ENCODE peak calls at places on chromosomes 5 and 9, in eight cellular contexts. One of them, this sample, is unnamed.

GRCh38 chr9:111974092-111974681 is 77.6 kb downstream of the UGCG start:
- DNase-seq in bronchial epithelial cell: peak
- DNase-seq in omental fat pad: no peak
- DNase-seq in body of pancreas: peak
- DNase-seq in choroid plexus epithelial cell: peak
- DNase-seq in ovary: no peak
- DNase-seq in GM23338: no peak
- DNase-seq in right lobe of liver: peak
- DNase-seq in this sample: no peak

GRCh38 chr5:115946655-115947054 is 15.6 kb upstream of the LVRN start:
- DNase-seq in GM23338: no peak
- DNase-seq in right lobe of liver: no peak
- DNase-seq in omental fat pad: no peak
- DNase-seq in choroid plexus epithelial cell: peak
- DNase-seq in body of pancreas: no peak
- DNase-seq in bronchial epithelial cell: peak
- DNase-seq in ovary: no peak
- DNase-seq in this sample: no peak

GRCh38 chr9:89874351-89875321 is 269.8 kb downstream of the GADD45G start:
- DNase-seq in bronchial epithelial cell: peak
- DNase-seq in body of pancreas: peak
- DNase-seq in ovary: no peak
- DNase-seq in GM23338: no peak
- DNase-seq in omental fat pad: peak
- DNase-seq in right lobe of liver: peak
- DNase-seq in choroid plexus epithelial cell: no peak
- DNase-seq in this sample: no peak

GRCh38 chr5:78482948-78483347 is 122.5 kb downstream of the SCAMP1 start:
- DNase-seq in right lobe of liver: no peak
- DNase-seq in GM23338: no peak
- DNase-seq in body of pancreas: peak
- DNase-seq in ovary: no peak
- DNase-seq in omental fat pad: no peak
- DNase-seq in bronchial epithelial cell: no peak
- DNase-seq in choroid plexus epithelial cell: no peak
- DNase-seq in this sample: no peak

GRCh38 chr9:82490019-82490499 is 501.5 kb downstream of the SPATA31D1 start:
- DNase-seq in right lobe of liver: no peak
- DNase-seq in GM23338: no peak
- DNase-seq in omental fat pad: no peak
- DNase-seq in body of pancreas: no peak
- DNase-seq in ovary: no peak
- DNase-seq in bronchial epithelial cell: peak
- DNase-seq in choroid plexus epithelial cell: peak
- DNase-seq in this sample: no peak

GRCh38 chr5:112762113-112762810 is 24.6 kb downstream of the APC start:
- DNase-seq in body of pancreas: no peak
- DNase-seq in bronchial epithelial cell: peak
- DNase-seq in right lobe of liver: no peak
- DNase-seq in ovary: no peak
- DNase-seq in choroid plexus epithelial cell: peak
- DNase-seq in omental fat pad: no peak
- DNase-seq in GM23338: no peak
- DNase-seq in this sample: no peak

GRCh38 chr5:10520716-10521115 is 43.2 kb upstream of the ANKRD33B start:
- DNase-seq in right lobe of liver: no peak
- DNase-seq in choroid plexus epithelial cell: peak
- DNase-seq in bronchial epithelial cell: no peak
- DNase-seq in ovary: no peak
- DNase-seq in body of pancreas: no peak
- DNase-seq in omental fat pad: no peak
- DNase-seq in GM23338: no peak
- DNase-seq in this sample: no peak

GRCh38 chr9:12461759-12462158 is 231.4 kb upstream of the TYRP1 start:
- DNase-seq in omental fat pad: no peak
- DNase-seq in right lobe of liver: no peak
- DNase-seq in choroid plexus epithelial cell: no peak
- DNase-seq in GM23338: peak
- DNase-seq in ovary: no peak
- DNase-seq in bronchial epithelial cell: no peak
- DNase-seq in body of pancreas: no peak
- DNase-seq in this sample: no peak

GRCh38 chr9:90853945-90854344 is 52.3 kb downstream of the SYK start:
- DNase-seq in omental fat pad: no peak
- DNase-seq in body of pancreas: no peak
- DNase-seq in choroid plexus epithelial cell: no peak
- DNase-seq in right lobe of liver: no peak
- DNase-seq in ovary: no peak
- DNase-seq in GM23338: no peak
- DNase-seq in bronchial epithelial cell: no peak
- DNase-seq in this sample: no peak

GRCh38 chr5:142292808-142293207 is 32.0 kb downstream of the SPRY4 start:
- DNase-seq in omental fat pad: no peak
- DNase-seq in ovary: no peak
- DNase-seq in bronchial epithelial cell: no peak
- DNase-seq in right lobe of liver: no peak
- DNase-seq in GM23338: no peak
- DNase-seq in body of pancreas: no peak
- DNase-seq in choroid plexus epithelial cell: no peak
- DNase-seq in this sample: no peak

GRCh38 chr5:102511666-102512065 is 12.9 kb upstream of the SLCO6A1 start:
- DNase-seq in omental fat pad: no peak
- DNase-seq in bronchial epithelial cell: no peak
- DNase-seq in right lobe of liver: no peak
- DNase-seq in choroid plexus epithelial cell: peak
- DNase-seq in GM23338: no peak
- DNase-seq in ovary: no peak
- DNase-seq in body of pancreas: peak
- DNase-seq in this sample: no peak

GRCh38 chr5:98416541-98416940 is 356.9 kb upstream of the RGMB start:
- DNase-seq in omental fat pad: no peak
- DNase-seq in right lobe of liver: no peak
- DNase-seq in ovary: no peak
- DNase-seq in bronchial epithelial cell: peak
- DNase-seq in GM23338: no peak
- DNase-seq in body of pancreas: no peak
- DNase-seq in choroid plexus epithelial cell: peak
- DNase-seq in this sample: no peak

GRCh38 chr5:52657231-52657645 is 130.5 kb upstream of the ITGA1 start:
- DNase-seq in ovary: no peak
- DNase-seq in body of pancreas: no peak
- DNase-seq in GM23338: peak
- DNase-seq in right lobe of liver: no peak
- DNase-seq in omental fat pad: no peak
- DNase-seq in choroid plexus epithelial cell: peak
- DNase-seq in bronchial epithelial cell: peak
- DNase-seq in this sample: no peak

GRCh38 chr9:90517103-90517502 is 125.5 kb downstream of the DIRAS2 start:
- DNase-seq in right lobe of liver: no peak
- DNase-seq in omental fat pad: no peak
- DNase-seq in ovary: no peak
- DNase-seq in body of pancreas: no peak
- DNase-seq in choroid plexus epithelial cell: no peak
- DNase-seq in bronchial epithelial cell: peak
- DNase-seq in GM23338: peak
- DNase-seq in this sample: no peak

GRCh38 chr5:151459680-151460079 is 12.3 kb downstream of the SLC36A1 start:
- DNase-seq in GM23338: peak
- DNase-seq in omental fat pad: no peak
- DNase-seq in ovary: no peak
- DNase-seq in bronchial epithelial cell: no peak
- DNase-seq in right lobe of liver: no peak
- DNase-seq in body of pancreas: no peak
- DNase-seq in choroid plexus epithelial cell: peak
- DNase-seq in this sample: no peak

GRCh38 chr5:122846051-122846567 is 696 bp downstream of the SNX24 start:
- DNase-seq in omental fat pad: no peak
- DNase-seq in right lobe of liver: no peak
- DNase-seq in GM23338: peak
- DNase-seq in choroid plexus epithelial cell: peak
- DNase-seq in body of pancreas: no peak
- DNase-seq in bronchial epithelial cell: peak
- DNase-seq in ovary: no peak
- DNase-seq in this sample: no peak

GRCh38 chr9:94937214-94937903 is 210.9 kb downstream of the AOPEP start:
- DNase-seq in omental fat pad: no peak
- DNase-seq in choroid plexus epithelial cell: peak
- DNase-seq in ovary: no peak
- DNase-seq in GM23338: no peak
- DNase-seq in body of pancreas: no peak
- DNase-seq in bronchial epithelial cell: peak
- DNase-seq in right lobe of liver: no peak
- DNase-seq in this sample: no peak

GRCh38 chr9:122821278-122821952 is 7.0 kb downstream of the PDCL start:
- DNase-seq in GM23338: no peak
- DNase-seq in bronchial epithelial cell: no peak
- DNase-seq in body of pancreas: no peak
- DNase-seq in ovary: no peak
- DNase-seq in omental fat pad: no peak
- DNase-seq in choroid plexus epithelial cell: peak
- DNase-seq in right lobe of liver: no peak
- DNase-seq in this sample: no peak

GRCh38 chr5:116135344-116135743 is 50.5 kb downstream of the COMMD10 start:
- DNase-seq in omental fat pad: no peak
- DNase-seq in bronchial epithelial cell: no peak
- DNase-seq in GM23338: no peak
- DNase-seq in ovary: no peak
- DNase-seq in body of pancreas: no peak
- DNase-seq in choroid plexus epithelial cell: no peak
- DNase-seq in right lobe of liver: no peak
- DNase-seq in this sample: no peak

GRCh38 chr5:127041571-127041970 is 11.2 kb upstream of the MARCHF3 start:
- DNase-seq in choroid plexus epithelial cell: peak
- DNase-seq in bronchial epithelial cell: peak
- DNase-seq in body of pancreas: no peak
- DNase-seq in ovary: no peak
- DNase-seq in right lobe of liver: no peak
- DNase-seq in GM23338: no peak
- DNase-seq in omental fat pad: no peak
- DNase-seq in this sample: no peak

GRCh38 chr9:3981897-3982296 is 318.0 kb downstream of the GLIS3 start:
- DNase-seq in ovary: no peak
- DNase-seq in body of pancreas: no peak
- DNase-seq in right lobe of liver: no peak
- DNase-seq in omental fat pad: no peak
- DNase-seq in choroid plexus epithelial cell: no peak
- DNase-seq in GM23338: no peak
- DNase-seq in bronchial epithelial cell: no peak
- DNase-seq in this sample: no peak

GRCh38 chr9:71663931-71664459 is 104.3 kb downstream of the CEMIP2 start:
- DNase-seq in GM23338: peak
- DNase-seq in right lobe of liver: no peak
- DNase-seq in choroid plexus epithelial cell: peak
- DNase-seq in omental fat pad: no peak
- DNase-seq in body of pancreas: no peak
- DNase-seq in ovary: no peak
- DNase-seq in bronchial epithelial cell: no peak
- DNase-seq in this sample: no peak

GRCh38 chr5:81971086-81971693 is 633 bp upstream of the ATG10 start:
- DNase-seq in GM23338: peak
- DNase-seq in bronchial epithelial cell: peak
- DNase-seq in choroid plexus epithelial cell: peak
- DNase-seq in ovary: no peak
- DNase-seq in right lobe of liver: no peak
- DNase-seq in omental fat pad: no peak
- DNase-seq in body of pancreas: no peak
- DNase-seq in this sample: no peak

DNA sequence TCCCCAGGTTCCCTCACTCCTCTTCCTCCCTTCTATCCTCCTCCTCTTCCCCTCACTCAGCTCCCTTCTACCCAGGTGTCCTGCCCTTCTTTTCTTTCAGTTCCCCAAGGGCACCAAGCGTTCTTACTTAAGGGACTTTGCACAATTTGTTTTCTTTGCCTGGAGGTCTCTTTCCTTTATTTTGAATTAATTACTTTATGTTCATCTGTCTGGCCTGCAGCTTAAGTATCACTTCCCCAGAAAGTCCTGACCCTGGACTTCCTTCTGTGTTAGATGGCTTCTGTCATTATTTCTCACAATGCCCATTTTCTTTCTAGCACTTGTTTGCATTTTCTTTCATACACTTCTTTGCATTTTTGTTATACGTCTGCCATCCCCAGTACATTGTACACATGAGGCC is 350.6 kb downstream of the SH3GL2 start:
- DNase-seq in bronchial epithelial cell: no peak
- DNase-seq in right lobe of liver: no peak
- DNase-seq in choroid plexus epithelial cell: no peak
- DNase-seq in GM23338: no peak
- DNase-seq in omental fat pad: no peak
- DNase-seq in ovary: no peak
- DNase-seq in body of pancreas: no peak
- DNase-seq in this sample: no peak
- TF ChIP-seq CTCF in bronchial epithelial cell: no peak
- TF ChIP-seq CTCF in right lobe of liver: no peak
- TF ChIP-seq CTCF in choroid plexus epithelial cell: no peak
- TF ChIP-seq CTCF in GM23338: no peak
- TF ChIP-seq CTCF in omental fat pad: no peak
- TF ChIP-seq CTCF in ovary: no peak
- TF ChIP-seq CTCF in body of pancreas: no peak
- TF ChIP-seq CTCF in this sample: no peak

GRCh38 chr9:115396071-115396529 is 278.1 kb upstream of the TNC start:
- DNase-seq in ovary: no peak
- DNase-seq in bronchial epithelial cell: no peak
- DNase-seq in omental fat pad: no peak
- DNase-seq in right lobe of liver: no peak
- DNase-seq in body of pancreas: no peak
- DNase-seq in choroid plexus epithelial cell: peak
- DNase-seq in GM23338: no peak
- DNase-seq in this sample: no peak
- TF ChIP-seq CTCF in ovary: no peak
- TF ChIP-seq CTCF in bronchial epithelial cell: no peak
- TF ChIP-seq CTCF in omental fat pad: no peak
- TF ChIP-seq CTCF in right lobe of liver: no peak
- TF ChIP-seq CTCF in body of pancreas: no peak
- TF ChIP-seq CTCF in choroid plexus epithelial cell: no peak
- TF ChIP-seq CTCF in GM23338: no peak
- TF ChIP-seq CTCF in this sample: no peak

GRCh38 chr5:75167345-75167744 is 69.3 kb downstream of the ANKRD31 start:
- DNase-seq in omental fat pad: no peak
- DNase-seq in bronchial epithelial cell: no peak
- DNase-seq in body of pancreas: no peak
- DNase-seq in choroid plexus epithelial cell: peak
- DNase-seq in ovary: no peak
- DNase-seq in GM23338: peak
- DNase-seq in right lobe of liver: no peak
- DNase-seq in this sample: no peak
- TF ChIP-seq CTCF in omental fat pad: no peak
- TF ChIP-seq CTCF in bronchial epithelial cell: peak
- TF ChIP-seq CTCF in body of pancreas: no peak
- TF ChIP-seq CTCF in choroid plexus epithelial cell: peak
- TF ChIP-seq CTCF in ovary: no peak
- TF ChIP-seq CTCF in GM23338: peak
- TF ChIP-seq CTCF in right lobe of liver: no peak
- TF ChIP-seq CTCF in this sample: no peak

DNA sequence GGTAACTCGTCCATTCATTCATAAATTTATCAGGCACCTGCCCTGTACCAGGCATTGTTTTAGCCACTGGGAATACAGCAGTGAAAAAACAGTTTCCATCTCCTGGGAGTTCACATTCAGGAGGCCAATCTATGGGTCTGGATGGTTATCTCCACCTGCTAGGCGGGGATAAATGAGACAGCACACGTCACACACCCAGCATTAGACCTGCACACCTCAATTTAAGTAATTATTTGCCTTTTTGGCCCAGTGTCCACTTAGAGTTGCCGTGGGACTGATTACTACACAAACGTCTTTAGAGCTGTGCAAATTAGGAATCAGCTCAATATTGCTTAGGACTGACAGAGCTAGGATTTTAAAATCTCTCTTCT is 46.1 kb downstream of the STK10 start:
- DNase-seq in ovary: no peak
- DNase-seq in body of pancreas: no peak
- DNase-seq in bronchial epithelial cell: no peak
- DNase-seq in choroid plexus epithelial cell: no peak
- DNase-seq in right lobe of liver: no peak
- DNase-seq in omental fat pad: no peak
- DNase-seq in GM23338: no peak
- DNase-seq in this sample: no peak
- TF ChIP-seq CTCF in ovary: no peak
- TF ChIP-seq CTCF in body of pancreas: no peak
- TF ChIP-seq CTCF in bronchial epithelial cell: no peak
- TF ChIP-seq CTCF in choroid plexus epithelial cell: no peak
- TF ChIP-seq CTCF in right lobe of liver: no peak
- TF ChIP-seq CTCF in omental fat pad: no peak
- TF ChIP-seq CTCF in GM23338: no peak
- TF ChIP-seq CTCF in this sample: no peak